ENCODE peak calls at places on chromosomes 12 and 14, in ten cellular contexts. One of them, this sample, is unnamed.
A peak's percentile ranks its signal among the peaks of the same experiment; 100 is the strongest.

GRCh38 chr14:79543966-79544365 is 667.3 kb downstream of the DIO2 start:
- DNase-seq in lower lobe of right lung: no peak
- DNase-seq in epithelial cell of esophagus: peak; percentile 87
- DNase-seq in astrocyte: peak; percentile 27
- DNase-seq in cardiac muscle cell: peak; percentile 43
- DNase-seq in HepG2: no peak
- DNase-seq in choroid plexus epithelial cell: peak; percentile 91
- DNase-seq in fibroblast of lung: peak; percentile 55
- DNase-seq in cardiac fibroblast: peak; percentile 79
- DNase-seq in upper lobe of right lung: no peak
- DNase-seq in this sample: peak; percentile 31

GRCh38 chr14:98958048-98959031 is 313.7 kb downstream of the BCL11B start:
- DNase-seq in lower lobe of right lung: no peak
- DNase-seq in epithelial cell of esophagus: no peak
- DNase-seq in astrocyte: no peak
- DNase-seq in cardiac muscle cell: no peak
- DNase-seq in HepG2: no peak
- DNase-seq in choroid plexus epithelial cell: no peak
- DNase-seq in fibroblast of lung: no peak
- DNase-seq in cardiac fibroblast: no peak
- DNase-seq in upper lobe of right lung: no peak
- DNase-seq in this sample: no peak

GRCh38 chr12:71639341-71639760 is 24.3 kb downstream of the ZFC3H1 start:
- DNase-seq in lower lobe of right lung: no peak
- DNase-seq in epithelial cell of esophagus: no peak
- DNase-seq in astrocyte: no peak
- DNase-seq in cardiac muscle cell: peak; percentile 40
- DNase-seq in HepG2: peak; percentile 53
- DNase-seq in choroid plexus epithelial cell: no peak
- DNase-seq in fibroblast of lung: no peak
- DNase-seq in cardiac fibroblast: peak; percentile 8
- DNase-seq in upper lobe of right lung: no peak
- DNase-seq in this sample: peak; percentile 26

GRCh38 chr12:123106640-123107359 is 44.1 kb downstream of the PITPNM2 start:
- DNase-seq in lower lobe of right lung: peak; percentile 71
- DNase-seq in epithelial cell of esophagus: no peak
- DNase-seq in astrocyte: no peak
- DNase-seq in cardiac muscle cell: no peak
- DNase-seq in HepG2: no peak
- DNase-seq in choroid plexus epithelial cell: no peak
- DNase-seq in fibroblast of lung: no peak
- DNase-seq in cardiac fibroblast: peak; percentile 21
- DNase-seq in upper lobe of right lung: peak; percentile 71
- DNase-seq in this sample: peak; percentile 74

GRCh38 chr12:42985506-42985905 is 396.0 kb upstream of the PRICKLE1 start:
- DNase-seq in lower lobe of right lung: no peak
- DNase-seq in epithelial cell of esophagus: no peak
- DNase-seq in astrocyte: peak; percentile 74
- DNase-seq in cardiac muscle cell: peak; percentile 74
- DNase-seq in HepG2: no peak
- DNase-seq in choroid plexus epithelial cell: peak; percentile 50
- DNase-seq in fibroblast of lung: peak; percentile 79
- DNase-seq in cardiac fibroblast: peak; percentile 26
- DNase-seq in upper lobe of right lung: no peak
- DNase-seq in this sample: no peak

GRCh38 chr14:94100847-94101246 is 9.7 kb upstream of the IFI27 start:
- DNase-seq in lower lobe of right lung: no peak
- DNase-seq in epithelial cell of esophagus: peak; percentile 63
- DNase-seq in astrocyte: peak; percentile 65
- DNase-seq in cardiac muscle cell: no peak
- DNase-seq in HepG2: no peak
- DNase-seq in choroid plexus epithelial cell: peak; percentile 71
- DNase-seq in fibroblast of lung: peak; percentile 72
- DNase-seq in cardiac fibroblast: peak; percentile 89
- DNase-seq in upper lobe of right lung: no peak
- DNase-seq in this sample: no peak

GRCh38 chr12:107485731-107486130 is 199.9 kb upstream of the PWP1 start:
- DNase-seq in lower lobe of right lung: no peak
- DNase-seq in epithelial cell of esophagus: no peak
- DNase-seq in astrocyte: no peak
- DNase-seq in cardiac muscle cell: no peak
- DNase-seq in HepG2: no peak
- DNase-seq in choroid plexus epithelial cell: peak; percentile 57
- DNase-seq in fibroblast of lung: peak; percentile 8
- DNase-seq in cardiac fibroblast: no peak
- DNase-seq in upper lobe of right lung: no peak
- DNase-seq in this sample: no peak

GRCh38 chr12:80293347-80293746 is 150.7 kb upstream of the PTPRQ start:
- DNase-seq in lower lobe of right lung: no peak
- DNase-seq in epithelial cell of esophagus: peak; percentile 18
- DNase-seq in astrocyte: no peak
- DNase-seq in cardiac muscle cell: no peak
- DNase-seq in HepG2: no peak
- DNase-seq in choroid plexus epithelial cell: no peak
- DNase-seq in fibroblast of lung: no peak
- DNase-seq in cardiac fibroblast: no peak
- DNase-seq in upper lobe of right lung: no peak
- DNase-seq in this sample: peak; percentile 59

GRCh38 chr12:124233041-124233836 is 61.7 kb upstream of the RFLNA start:
- DNase-seq in lower lobe of right lung: no peak
- DNase-seq in epithelial cell of esophagus: peak; percentile 82
- DNase-seq in astrocyte: peak; percentile 98
- DNase-seq in cardiac muscle cell: no peak
- DNase-seq in HepG2: no peak
- DNase-seq in choroid plexus epithelial cell: peak; percentile 85
- DNase-seq in fibroblast of lung: peak; percentile 98
- DNase-seq in cardiac fibroblast: peak; percentile 82
- DNase-seq in upper lobe of right lung: no peak
- DNase-seq in this sample: no peak

GRCh38 chr12:100234166-100234565 is 32.7 kb downstream of the DEPDC4 start:
- DNase-seq in lower lobe of right lung: no peak
- DNase-seq in epithelial cell of esophagus: peak; percentile 61
- DNase-seq in astrocyte: peak; percentile 35
- DNase-seq in cardiac muscle cell: peak; percentile 5
- DNase-seq in HepG2: no peak
- DNase-seq in choroid plexus epithelial cell: peak; percentile 54
- DNase-seq in fibroblast of lung: peak; percentile 51
- DNase-seq in cardiac fibroblast: peak; percentile 76
- DNase-seq in upper lobe of right lung: no peak
- DNase-seq in this sample: no peak

GRCh38 chr14:87888136-87888999 is 104.6 kb downstream of the GALC start:
- DNase-seq in lower lobe of right lung: no peak
- DNase-seq in epithelial cell of esophagus: peak; percentile 20
- DNase-seq in astrocyte: no peak
- DNase-seq in cardiac muscle cell: peak; percentile 19
- DNase-seq in HepG2: peak; percentile 14
- DNase-seq in choroid plexus epithelial cell: no peak
- DNase-seq in fibroblast of lung: no peak
- DNase-seq in cardiac fibroblast: peak; percentile 5
- DNase-seq in upper lobe of right lung: no peak
- DNase-seq in this sample: peak; percentile 35
- TF ChIP-seq CTCF in lower lobe of right lung: peak; percentile 43
- TF ChIP-seq CTCF in epithelial cell of esophagus: peak; percentile 49
- TF ChIP-seq CTCF in astrocyte: peak; percentile 34
- TF ChIP-seq CTCF in cardiac muscle cell: peak; percentile 38
- TF ChIP-seq CTCF in HepG2: peak; percentile 58
- TF ChIP-seq CTCF in choroid plexus epithelial cell: peak; percentile 26
- TF ChIP-seq CTCF in fibroblast of lung: peak; percentile 45
- TF ChIP-seq CTCF in cardiac fibroblast: peak; percentile 37
- TF ChIP-seq CTCF in upper lobe of right lung: peak; percentile 47
- TF ChIP-seq CTCF in this sample: peak; percentile 73

GRCh38 chr12:115993715-115994114 is 283.8 kb downstream of the MED13L start:
- DNase-seq in lower lobe of right lung: no peak
- DNase-seq in epithelial cell of esophagus: no peak
- DNase-seq in astrocyte: no peak
- DNase-seq in cardiac muscle cell: no peak
- DNase-seq in HepG2: no peak
- DNase-seq in choroid plexus epithelial cell: no peak
- DNase-seq in fibroblast of lung: no peak
- DNase-seq in cardiac fibroblast: no peak
- DNase-seq in upper lobe of right lung: no peak
- DNase-seq in this sample: no peak

GRCh38 chr12:115984607-115985006 is 292.9 kb downstream of the MED13L start:
- DNase-seq in lower lobe of right lung: no peak
- DNase-seq in epithelial cell of esophagus: no peak
- DNase-seq in astrocyte: no peak
- DNase-seq in cardiac muscle cell: no peak
- DNase-seq in HepG2: no peak
- DNase-seq in choroid plexus epithelial cell: no peak
- DNase-seq in fibroblast of lung: no peak
- DNase-seq in cardiac fibroblast: no peak
- DNase-seq in upper lobe of right lung: no peak
- DNase-seq in this sample: no peak

GRCh38 chr12:115988193-115988592 is 289.3 kb downstream of the MED13L start:
- DNase-seq in lower lobe of right lung: no peak
- DNase-seq in epithelial cell of esophagus: no peak
- DNase-seq in astrocyte: no peak
- DNase-seq in cardiac muscle cell: no peak
- DNase-seq in HepG2: no peak
- DNase-seq in choroid plexus epithelial cell: no peak
- DNase-seq in fibroblast of lung: no peak
- DNase-seq in cardiac fibroblast: no peak
- DNase-seq in upper lobe of right lung: no peak
- DNase-seq in this sample: no peak

GRCh38 chr12:115988629-115989563 is 288.6 kb downstream of the MED13L start:
- DNase-seq in lower lobe of right lung: no peak
- DNase-seq in epithelial cell of esophagus: no peak
- DNase-seq in astrocyte: no peak
- DNase-seq in cardiac muscle cell: no peak
- DNase-seq in HepG2: no peak
- DNase-seq in choroid plexus epithelial cell: no peak
- DNase-seq in fibroblast of lung: no peak
- DNase-seq in cardiac fibroblast: no peak
- DNase-seq in upper lobe of right lung: no peak
- DNase-seq in this sample: no peak

GRCh38 chr12:115990241-115990640 is 287.3 kb downstream of the MED13L start:
- DNase-seq in lower lobe of right lung: no peak
- DNase-seq in epithelial cell of esophagus: no peak
- DNase-seq in astrocyte: no peak
- DNase-seq in cardiac muscle cell: no peak
- DNase-seq in HepG2: no peak
- DNase-seq in choroid plexus epithelial cell: no peak
- DNase-seq in fibroblast of lung: no peak
- DNase-seq in cardiac fibroblast: no peak
- DNase-seq in upper lobe of right lung: no peak
- DNase-seq in this sample: no peak
- H3K4me3 ChIP-seq in lower lobe of right lung: no peak overlapping the region
- H3K4me3 ChIP-seq in epithelial cell of esophagus: no peak overlapping the region
- H3K4me3 ChIP-seq in astrocyte: no peak overlapping the region
- H3K4me3 ChIP-seq in cardiac muscle cell: no peak overlapping the region
- H3K4me3 ChIP-seq in HepG2: no peak overlapping the region
- H3K4me3 ChIP-seq in choroid plexus epithelial cell: no peak overlapping the region
- H3K4me3 ChIP-seq in fibroblast of lung: no peak overlapping the region
- H3K4me3 ChIP-seq in cardiac fibroblast: no peak overlapping the region
- H3K4me3 ChIP-seq in upper lobe of right lung: no peak overlapping the region
- H3K4me3 ChIP-seq in this sample: no peak overlapping the region

DNA sequence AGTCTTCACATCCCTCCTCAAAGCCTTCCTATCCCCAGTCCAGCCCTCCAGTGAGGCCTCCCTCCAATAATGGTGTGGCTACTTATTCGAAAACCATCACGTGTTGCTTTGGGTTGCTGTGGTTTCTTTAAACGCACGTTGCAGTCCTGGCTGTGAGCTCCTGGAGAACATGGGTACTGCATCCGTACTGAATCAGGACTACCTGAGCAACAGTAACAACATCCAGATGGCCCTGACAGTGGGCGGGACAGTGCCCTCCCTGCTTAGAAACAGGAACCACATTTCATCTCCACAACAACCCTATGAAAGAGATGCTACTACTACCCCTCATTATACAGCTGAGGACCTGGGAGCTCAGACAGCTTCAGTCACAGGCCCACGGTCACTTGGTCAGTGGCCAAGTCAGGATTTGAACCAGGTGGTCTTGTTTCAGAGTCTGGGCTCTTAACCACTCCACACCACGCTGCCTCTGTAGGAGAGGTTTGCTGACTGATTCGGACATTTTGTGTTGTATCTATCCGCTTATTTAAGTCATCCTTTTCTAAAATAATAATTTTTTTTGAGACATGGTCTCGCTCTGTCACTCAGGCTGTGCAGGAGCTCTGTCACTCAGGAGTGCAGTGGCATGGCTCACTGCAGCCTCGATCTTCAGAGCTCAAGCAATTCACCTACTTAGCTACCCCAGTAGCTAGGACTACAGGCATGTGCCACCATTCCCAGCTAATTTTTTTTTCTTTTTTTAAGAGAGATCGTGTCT is 104.8 kb downstream of the DPF3 start:
- DNase-seq in lower lobe of right lung: no peak
- DNase-seq in epithelial cell of esophagus: no peak
- DNase-seq in astrocyte: no peak
- DNase-seq in cardiac muscle cell: no peak
- DNase-seq in HepG2: no peak
- DNase-seq in choroid plexus epithelial cell: no peak
- DNase-seq in fibroblast of lung: no peak
- DNase-seq in cardiac fibroblast: no peak
- DNase-seq in upper lobe of right lung: no peak
- DNase-seq in this sample: peak; percentile 19
- TF ChIP-seq CTCF in lower lobe of right lung: no peak
- TF ChIP-seq CTCF in epithelial cell of esophagus: no peak
- TF ChIP-seq CTCF in astrocyte: no peak
- TF ChIP-seq CTCF in cardiac muscle cell: no peak
- TF ChIP-seq CTCF in HepG2: no peak
- TF ChIP-seq CTCF in choroid plexus epithelial cell: no peak
- TF ChIP-seq CTCF in fibroblast of lung: no peak
- TF ChIP-seq CTCF in cardiac fibroblast: no peak
- TF ChIP-seq CTCF in upper lobe of right lung: no peak
- TF ChIP-seq CTCF in this sample: no peak

GRCh38 chr12:23221926-23222325 is 597.0 kb downstream of the ETNK1 start:
- DNase-seq in lower lobe of right lung: no peak
- DNase-seq in epithelial cell of esophagus: no peak
- DNase-seq in astrocyte: no peak
- DNase-seq in cardiac muscle cell: no peak
- DNase-seq in HepG2: no peak
- DNase-seq in choroid plexus epithelial cell: no peak
- DNase-seq in fibroblast of lung: no peak
- DNase-seq in cardiac fibroblast: no peak
- DNase-seq in upper lobe of right lung: no peak
- DNase-seq in this sample: no peak

GRCh38 chr12:23222801-23223200 is 597.8 kb downstream of the ETNK1 start:
- DNase-seq in lower lobe of right lung: no peak
- DNase-seq in epithelial cell of esophagus: peak; percentile 4
- DNase-seq in astrocyte: no peak
- DNase-seq in cardiac muscle cell: no peak
- DNase-seq in HepG2: no peak
- DNase-seq in choroid plexus epithelial cell: peak; percentile 1
- DNase-seq in fibroblast of lung: no peak
- DNase-seq in cardiac fibroblast: no peak
- DNase-seq in upper lobe of right lung: no peak
- DNase-seq in this sample: peak; percentile 22

GRCh38 chr12:23217716-23218115 is 592.7 kb downstream of the ETNK1 start:
- DNase-seq in lower lobe of right lung: no peak
- DNase-seq in epithelial cell of esophagus: no peak
- DNase-seq in astrocyte: no peak
- DNase-seq in cardiac muscle cell: no peak
- DNase-seq in HepG2: no peak
- DNase-seq in choroid plexus epithelial cell: no peak
- DNase-seq in fibroblast of lung: no peak
- DNase-seq in cardiac fibroblast: no peak
- DNase-seq in upper lobe of right lung: no peak
- DNase-seq in this sample: no peak

GRCh38 chr12:23221066-23221465 is 596.1 kb downstream of the ETNK1 start:
- DNase-seq in lower lobe of right lung: no peak
- DNase-seq in epithelial cell of esophagus: peak; percentile 44
- DNase-seq in astrocyte: no peak
- DNase-seq in cardiac muscle cell: no peak
- DNase-seq in HepG2: no peak
- DNase-seq in choroid plexus epithelial cell: peak; percentile 14
- DNase-seq in fibroblast of lung: no peak
- DNase-seq in cardiac fibroblast: peak; percentile 20
- DNase-seq in upper lobe of right lung: no peak
- DNase-seq in this sample: no peak

GRCh38 chr12:23217158-23217557 is 592.2 kb downstream of the ETNK1 start:
- DNase-seq in lower lobe of right lung: no peak
- DNase-seq in epithelial cell of esophagus: peak; percentile 26
- DNase-seq in astrocyte: no peak
- DNase-seq in cardiac muscle cell: no peak
- DNase-seq in HepG2: no peak
- DNase-seq in choroid plexus epithelial cell: no peak
- DNase-seq in fibroblast of lung: no peak
- DNase-seq in cardiac fibroblast: no peak
- DNase-seq in upper lobe of right lung: no peak
- DNase-seq in this sample: no peak
- H3K4me3 ChIP-seq in lower lobe of right lung: no peak overlapping the region
- H3K4me3 ChIP-seq in epithelial cell of esophagus: no peak overlapping the region
- H3K4me3 ChIP-seq in astrocyte: no peak overlapping the region
- H3K4me3 ChIP-seq in cardiac muscle cell: no peak overlapping the region
- H3K4me3 ChIP-seq in HepG2: no peak overlapping the region
- H3K4me3 ChIP-seq in choroid plexus epithelial cell: no peak overlapping the region
- H3K4me3 ChIP-seq in fibroblast of lung: no peak overlapping the region
- H3K4me3 ChIP-seq in cardiac fibroblast: no peak overlapping the region
- H3K4me3 ChIP-seq in upper lobe of right lung: no peak overlapping the region
- H3K4me3 ChIP-seq in this sample: no peak overlapping the region

This sample was measured in GM12865.